ENCODE peak calls at places on chromosomes 4 and X, in six cellular contexts. Z is fibroblast of lung, M is progenitor cell of endocrine pancreas, G is body of pancreas, L is GM12865, N is K562. O is an unnamed sample.

GRCh38 chr4:3316146-3316545 is 23.3 kb downstream of the RGS12 start:
- DNase-seq in Z (no peak), M (no peak), G (no peak), L (no peak), N (no peak), O (no peak)

GRCh38 chr4:102687982-102688433 is 72.8 kb downstream of the MANBA start:
- DNase-seq in Z (no peak), M (no peak), G (no peak), L (peak; percentile 68), N (no peak), O (no peak)

GRCh38 chr4:95548738-95549245 is at the start of gene UNC5C:
- DNase-seq in Z (peak; percentile 84), M (peak; percentile 63), G (peak; percentile 28), L (peak; percentile 4), N (no peak), O (peak; percentile 48)

GRCh38 chr4:168741281-168742173 is 244.7 kb downstream of the PALLD start:
- DNase-seq in Z (no peak), M (no peak), G (no peak), L (peak; percentile 4), N (no peak), O (no peak)

GRCh38 chrX:51148848-51149247 is 183.8 kb upstream of the NUDT10 start:
- DNase-seq in Z (peak; percentile 2), M (no peak), G (peak; percentile 22), L (no peak), N (no peak), O (peak; percentile 14)

GRCh38 chrX:56761167-56761566 is 32.1 kb downstream of the NBDY start:
- DNase-seq in Z (no peak), M (no peak), G (no peak), L (no peak), N (no peak), O (no peak)

GRCh38 chr4:30620711-30621110 is 99.5 kb upstream of the PCDH7 start:
- DNase-seq in Z (no peak), M (no peak), G (no peak), L (no peak), N (no peak), O (no peak)

GRCh38 chrX:36947214-36947613 is 61.0 kb upstream of the FAM47C start:
- DNase-seq in Z (no peak), M (no peak), G (no peak), L (no peak), N (no peak), O (no peak)

GRCh38 chr4:31557444-31557843 is 837.3 kb downstream of the PCDH7 start:
- DNase-seq in Z (no peak), M (no peak), G (no peak), L (no peak), N (no peak), O (no peak)

GRCh38 chr4:77777135-77777777 is 41.9 kb downstream of the CNOT6L start:
- DNase-seq in Z (peak; percentile 22), M (no peak), G (no peak), L (no peak), N (no peak), O (no peak)

GRCh38 chrX:23803931-23804381 is 21.0 kb downstream of the SAT1 start:
- DNase-seq in Z (peak; percentile 81), M (no peak), G (no peak), L (no peak), N (no peak), O (no peak)

GRCh38 chr4:140257461-140258305 is 103.7 kb upstream of the MAML3 start:
- DNase-seq in Z (no peak), M (no peak), G (no peak), L (no peak), N (no peak), O (no peak)

GRCh38 chr4:76589872-76590846 is 155.1 kb downstream of the SHROOM3 start:
- DNase-seq in Z (peak; percentile 99), M (peak; percentile 42), G (peak; percentile 47), L (no peak), N (no peak), O (peak; percentile 53)

GRCh38 chr4:59374416-59374815 is 1825.7 kb upstream of the ADGRL3 start:
- DNase-seq in Z (no peak), M (no peak), G (no peak), L (no peak), N (no peak), O (no peak)

GRCh38 chrX:11215191-11215921 is 77.9 kb upstream of the AMELX start:
- DNase-seq in Z (no peak), M (no peak), G (no peak), L (peak; percentile 36), N (no peak), O (no peak)
- TF ChIP-seq CTCF in Z (no peak), M (peak; percentile 17), G (no peak), L (no peak), N (no peak), O (no peak)

DNA sequence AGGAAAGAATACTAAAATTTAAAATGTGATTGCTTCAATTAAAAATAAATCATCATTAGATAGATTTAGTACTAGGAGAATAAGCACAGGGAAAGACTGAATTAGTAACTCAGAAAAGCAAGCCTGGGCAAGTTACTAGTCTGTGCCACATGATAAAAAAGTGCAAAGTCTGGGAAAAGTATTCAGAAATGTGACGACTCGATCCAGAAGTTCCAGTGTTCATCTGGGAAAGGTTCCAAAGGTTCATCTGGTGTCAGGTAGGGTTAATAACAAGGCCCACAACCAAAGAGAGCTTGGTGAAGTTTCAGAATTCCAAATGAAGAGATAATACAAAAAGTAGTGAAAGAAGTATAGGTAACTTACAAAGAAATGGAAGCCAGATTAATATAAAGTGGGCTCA is 78.3 kb upstream of the ARSJ start:
- DNase-seq in Z (no peak), M (no peak), G (no peak), L (no peak), N (no peak), O (no peak)
- TF ChIP-seq CTCF in Z (no peak), M (no peak), G (no peak), L (no peak), N (no peak), O (no peak)

DNA sequence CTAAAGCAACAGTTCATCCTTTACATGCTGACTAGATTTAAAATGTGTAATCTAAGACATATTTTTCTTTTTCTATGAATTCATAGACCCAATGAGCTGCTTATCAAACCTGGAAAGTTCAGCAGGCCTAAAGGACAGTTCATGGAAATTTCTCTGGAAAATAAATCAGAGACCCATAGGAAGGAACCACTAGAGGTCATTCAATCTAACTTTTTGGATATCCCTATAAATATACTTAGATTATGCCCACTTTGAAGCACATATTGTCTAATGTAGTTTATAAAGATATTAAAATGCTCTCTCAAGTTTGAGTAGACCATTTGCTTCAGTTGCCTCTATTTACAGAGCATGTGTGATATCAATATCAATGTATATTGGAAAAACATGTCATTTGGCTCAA is 473.0 kb downstream of the FAT4 start:
- DNase-seq in Z (no peak), M (no peak), G (no peak), L (no peak), N (no peak), O (no peak)
- TF ChIP-seq CTCF in Z (no peak), M (no peak), G (no peak), L (no peak), N (no peak), O (no peak)

GRCh38 chr4:1658581-1658980 is 25.5 kb downstream of the FAM53A start:
- DNase-seq in Z (no peak), M (no peak), G (no peak), L (no peak), N (no peak), O (no peak)

GRCh38 chr4:1663549-1663948 is 20.6 kb downstream of the FAM53A start:
- DNase-seq in Z (no peak), M (no peak), G (no peak), L (no peak), N (no peak), O (no peak)

GRCh38 chr4:1659104-1659725 is 24.9 kb downstream of the FAM53A start:
- DNase-seq in Z (no peak), M (no peak), G (no peak), L (no peak), N (no peak), O (no peak)

GRCh38 chr4:1661695-1662094 is 22.4 kb downstream of the FAM53A start:
- DNase-seq in Z (no peak), M (no peak), G (no peak), L (no peak), N (peak; percentile 40), O (no peak)

GRCh38 chr4:1660948-1661677 is 23.0 kb downstream of the FAM53A start:
- DNase-seq in Z (no peak), M (no peak), G (no peak), L (no peak), N (no peak), O (no peak)
- TF ChIP-seq CTCF in Z (no peak), M (no peak), G (no peak), L (no peak), N (no peak), O (no peak)

DNA sequence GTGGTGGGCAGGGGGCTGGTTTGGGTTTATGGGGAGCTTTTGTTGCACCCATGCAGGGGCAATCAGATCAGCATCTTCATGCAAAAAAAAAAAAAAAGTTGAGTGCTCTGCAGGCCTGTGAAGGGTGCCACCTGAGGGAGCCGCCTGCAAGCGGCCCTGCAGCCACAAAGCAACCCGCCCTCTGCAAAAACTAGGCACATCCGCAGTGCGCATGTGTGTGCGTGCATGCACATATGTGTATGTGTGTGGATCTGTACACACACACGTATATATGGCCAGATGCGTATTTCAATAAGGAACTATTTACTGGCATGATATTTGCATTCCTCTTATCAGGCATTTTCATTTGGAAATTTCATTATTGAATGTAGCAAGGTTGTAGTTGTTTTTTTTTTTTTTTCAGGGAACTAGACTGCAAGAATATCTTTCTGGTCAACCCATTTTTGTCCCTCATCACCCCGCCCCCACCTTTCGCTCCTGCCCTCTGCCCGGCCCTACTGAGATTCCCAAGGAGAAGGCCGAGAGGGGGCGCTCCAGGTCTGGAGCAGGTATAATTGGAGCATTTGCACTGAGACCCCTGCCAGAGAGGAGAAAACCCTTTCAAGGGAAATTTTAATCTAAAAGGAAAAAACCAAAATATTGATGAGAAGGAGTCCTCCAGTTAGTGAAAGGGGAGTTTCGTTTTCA is 18.1 kb downstream of the CCNQ start:
- DNase-seq in Z (no peak), M (no peak), G (peak; percentile 24), L (no peak), N (peak; percentile 52), O (peak; percentile 44)
- TF ChIP-seq CTCF in Z (no peak), M (peak; percentile 25), G (no peak), L (no peak), N (peak; percentile 62), O (peak; percentile 22)

DNA sequence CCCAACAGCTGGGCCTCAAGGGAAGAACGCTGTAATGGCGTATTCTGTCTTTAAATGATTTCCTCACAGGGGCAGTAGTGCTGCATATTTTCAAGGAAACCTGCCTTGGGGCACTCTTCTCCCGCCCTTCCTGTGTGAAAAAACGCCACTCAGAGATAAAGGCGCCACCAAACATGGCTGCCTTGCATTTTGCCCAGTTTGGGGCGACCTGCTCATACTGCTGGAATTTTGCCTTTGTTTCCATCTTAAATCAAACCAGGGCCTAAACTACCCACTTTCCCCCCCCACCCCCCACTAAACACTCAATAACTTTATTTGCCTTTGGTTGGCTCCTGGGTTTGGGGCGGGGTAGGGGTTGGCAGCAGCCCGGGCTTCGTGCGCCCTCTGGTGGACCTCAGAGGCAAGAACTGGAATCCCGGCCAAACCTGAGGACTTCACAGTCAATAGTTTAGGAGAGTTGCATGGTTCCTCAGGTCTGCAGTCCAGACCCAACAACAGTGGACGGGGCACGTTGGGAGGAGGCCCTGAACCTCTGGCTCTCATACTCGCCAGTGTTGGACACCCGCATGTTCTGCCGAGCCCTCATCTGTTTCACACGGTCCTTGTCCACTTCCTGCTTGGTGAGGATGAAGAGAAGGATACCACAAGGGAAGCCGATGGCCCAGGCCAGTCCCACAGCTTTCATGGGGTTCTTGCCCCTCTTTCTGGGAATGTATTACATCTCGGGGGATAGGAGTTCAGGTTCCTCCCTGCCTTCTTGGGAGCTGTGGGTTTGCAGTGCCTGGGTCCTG is 220.1 kb upstream of the STK26 start:
- DNase-seq in Z (peak; percentile 25), M (no peak), G (peak; percentile 90), L (peak; percentile 40), N (peak; percentile 27), O (no peak)
- TF ChIP-seq CTCF in Z (no peak), M (no peak), G (peak; percentile 61), L (peak; percentile 58), N (peak; percentile 31), O (no peak)

O was measured in endothelial cell.